ENCODE peak calls at places on chromosomes 1 and 21, in six cellular contexts. One of them, this sample, is unnamed.

GRCh38 chr1:99645199-99645598 is 714 bp upstream of the PALMD start:
- DNase-seq in GM04503: no peak
- DNase-seq in mucosa of descending colon: no peak
- DNase-seq in Kasumi-1: no peak
- DNase-seq in uterus: peak
- DNase-seq in progenitor cell of endocrine pancreas: no peak
- DNase-seq in this sample: peak

GRCh38 chr1:93598861-93599439 is 82.7 kb downstream of the BCAR3 start:
- DNase-seq in mucosa of descending colon: no peak
- DNase-seq in GM04503: no peak
- DNase-seq in Kasumi-1: no peak
- DNase-seq in progenitor cell of endocrine pancreas: no peak
- DNase-seq in uterus: no peak
- DNase-seq in this sample: no peak

GRCh38 chr1:156848461-156849150 is 10.3 kb downstream of the INSRR start:
- DNase-seq in progenitor cell of endocrine pancreas: no peak
- DNase-seq in mucosa of descending colon: peak
- DNase-seq in GM04503: no peak
- DNase-seq in uterus: no peak
- DNase-seq in Kasumi-1: no peak
- DNase-seq in this sample: no peak

GRCh38 chr1:3707298-3707938 is 44.8 kb upstream of the CCDC27 start:
- DNase-seq in uterus: no peak
- DNase-seq in GM04503: no peak
- DNase-seq in Kasumi-1: no peak
- DNase-seq in mucosa of descending colon: no peak
- DNase-seq in progenitor cell of endocrine pancreas: no peak
- DNase-seq in this sample: no peak

GRCh38 chr21:36769051-36769867 is 70.3 kb downstream of the SIM2 start:
- DNase-seq in uterus: no peak
- DNase-seq in Kasumi-1: no peak
- DNase-seq in GM04503: no peak
- DNase-seq in mucosa of descending colon: no peak
- DNase-seq in progenitor cell of endocrine pancreas: no peak
- DNase-seq in this sample: no peak

GRCh38 chr1:230905733-230906132 is 37.4 kb upstream of the C1orf198 start:
- DNase-seq in GM04503: no peak
- DNase-seq in uterus: no peak
- DNase-seq in Kasumi-1: no peak
- DNase-seq in progenitor cell of endocrine pancreas: no peak
- DNase-seq in mucosa of descending colon: no peak
- DNase-seq in this sample: peak

GRCh38 chr21:45478115-45478801 is 64.0 kb downstream of the SLC19A1 start:
- DNase-seq in GM04503: no peak
- DNase-seq in Kasumi-1: peak
- DNase-seq in uterus: peak
- DNase-seq in progenitor cell of endocrine pancreas: peak
- DNase-seq in mucosa of descending colon: peak
- DNase-seq in this sample: no peak

GRCh38 chr1:240350910-240351331 is 259.2 kb downstream of the FMN2 start:
- DNase-seq in mucosa of descending colon: no peak
- DNase-seq in Kasumi-1: no peak
- DNase-seq in progenitor cell of endocrine pancreas: no peak
- DNase-seq in uterus: no peak
- DNase-seq in GM04503: peak
- DNase-seq in this sample: peak

GRCh38 chr1:8448906-8449661 is 131.2 kb downstream of the SLC45A1 start:
- DNase-seq in uterus: no peak
- DNase-seq in Kasumi-1: no peak
- DNase-seq in progenitor cell of endocrine pancreas: no peak
- DNase-seq in GM04503: no peak
- DNase-seq in mucosa of descending colon: no peak
- DNase-seq in this sample: no peak

GRCh38 chr1:109837852-109838570 is 72.6 kb upstream of the CSF1 start:
- DNase-seq in Kasumi-1: no peak
- DNase-seq in GM04503: no peak
- DNase-seq in uterus: no peak
- DNase-seq in mucosa of descending colon: no peak
- DNase-seq in progenitor cell of endocrine pancreas: no peak
- DNase-seq in this sample: no peak

GRCh38 chr1:118154220-118154619 is 30.8 kb downstream of the SPAG17 start:
- DNase-seq in uterus: no peak
- DNase-seq in mucosa of descending colon: no peak
- DNase-seq in progenitor cell of endocrine pancreas: no peak
- DNase-seq in GM04503: no peak
- DNase-seq in Kasumi-1: no peak
- DNase-seq in this sample: no peak

GRCh38 chr1:74357150-74357549 is 122.0 kb downstream of the TNNI3K start:
- DNase-seq in mucosa of descending colon: no peak
- DNase-seq in progenitor cell of endocrine pancreas: no peak
- DNase-seq in GM04503: no peak
- DNase-seq in Kasumi-1: no peak
- DNase-seq in uterus: no peak
- DNase-seq in this sample: no peak

GRCh38 chr1:176444286-176444685 is 18.7 kb upstream of the PAPPA2 start:
- DNase-seq in GM04503: no peak
- DNase-seq in Kasumi-1: no peak
- DNase-seq in uterus: no peak
- DNase-seq in mucosa of descending colon: no peak
- DNase-seq in progenitor cell of endocrine pancreas: no peak
- DNase-seq in this sample: no peak

GRCh38 chr1:174799136-174799479 is 200.6 kb upstream of the CACYBP start:
- DNase-seq in progenitor cell of endocrine pancreas: no peak
- DNase-seq in GM04503: no peak
- DNase-seq in uterus: no peak
- DNase-seq in Kasumi-1: no peak
- DNase-seq in mucosa of descending colon: no peak
- DNase-seq in this sample: no peak

GRCh38 chr1:3690282-3691065 is 38.2 kb downstream of the TP73 start:
- DNase-seq in uterus: no peak
- DNase-seq in mucosa of descending colon: no peak
- DNase-seq in GM04503: no peak
- DNase-seq in progenitor cell of endocrine pancreas: no peak
- DNase-seq in Kasumi-1: no peak
- DNase-seq in this sample: no peak

GRCh38 chr1:53324728-53325297 is 3.1 kb downstream of the LRP8 start:
- DNase-seq in mucosa of descending colon: no peak
- DNase-seq in uterus: no peak
- DNase-seq in Kasumi-1: no peak
- DNase-seq in GM04503: no peak
- DNase-seq in progenitor cell of endocrine pancreas: no peak
- DNase-seq in this sample: no peak

GRCh38 chr1:114274621-114275317 is 121.1 kb upstream of the SYT6 start:
- DNase-seq in Kasumi-1: no peak
- DNase-seq in progenitor cell of endocrine pancreas: no peak
- DNase-seq in uterus: no peak
- DNase-seq in GM04503: no peak
- DNase-seq in mucosa of descending colon: no peak
- DNase-seq in this sample: no peak

GRCh38 chr1:12143631-12144155 is 23.1 kb upstream of the TNFRSF1B start:
- DNase-seq in progenitor cell of endocrine pancreas: no peak
- DNase-seq in mucosa of descending colon: peak
- DNase-seq in GM04503: peak
- DNase-seq in uterus: peak
- DNase-seq in Kasumi-1: peak
- DNase-seq in this sample: peak

GRCh38 chr1:96360036-96360795 is 361.4 kb upstream of the PTBP2 start:
- DNase-seq in uterus: no peak
- DNase-seq in GM04503: no peak
- DNase-seq in Kasumi-1: no peak
- DNase-seq in mucosa of descending colon: no peak
- DNase-seq in progenitor cell of endocrine pancreas: no peak
- DNase-seq in this sample: no peak

GRCh38 chr1:61604684-61605083 is 120.3 kb downstream of the TM2D1 start:
- DNase-seq in mucosa of descending colon: no peak
- DNase-seq in progenitor cell of endocrine pancreas: no peak
- DNase-seq in Kasumi-1: no peak
- DNase-seq in uterus: no peak
- DNase-seq in GM04503: no peak
- DNase-seq in this sample: no peak

GRCh38 chr1:245235156-245235555 is 80.4 kb downstream of the KIF26B start:
- DNase-seq in uterus: no peak
- DNase-seq in mucosa of descending colon: no peak
- DNase-seq in progenitor cell of endocrine pancreas: no peak
- DNase-seq in GM04503: no peak
- DNase-seq in Kasumi-1: no peak
- DNase-seq in this sample: no peak

GRCh38 chr1:165364432-165365133 is 8.1 kb upstream of the LMX1A start:
- DNase-seq in GM04503: no peak
- DNase-seq in uterus: no peak
- DNase-seq in Kasumi-1: no peak
- DNase-seq in mucosa of descending colon: peak
- DNase-seq in progenitor cell of endocrine pancreas: no peak
- DNase-seq in this sample: no peak

GRCh38 chr1:156583821-156584622 is 4.5 kb downstream of the TTC24 start:
- DNase-seq in GM04503: no peak
- DNase-seq in uterus: peak
- DNase-seq in mucosa of descending colon: no peak
- DNase-seq in progenitor cell of endocrine pancreas: peak
- DNase-seq in Kasumi-1: peak
- DNase-seq in this sample: peak

GRCh38 chr1:219281834-219282233 is 108.2 kb downstream of the LYPLAL1 start:
- DNase-seq in mucosa of descending colon: no peak
- DNase-seq in uterus: no peak
- DNase-seq in Kasumi-1: no peak
- DNase-seq in GM04503: no peak
- DNase-seq in progenitor cell of endocrine pancreas: no peak
- DNase-seq in this sample: no peak

GRCh38 chr1:185491604-185492003 is 174.6 kb upstream of the IVNS1ABP start:
- DNase-seq in uterus: no peak
- DNase-seq in GM04503: no peak
- DNase-seq in progenitor cell of endocrine pancreas: no peak
- DNase-seq in Kasumi-1: no peak
- DNase-seq in mucosa of descending colon: no peak
- DNase-seq in this sample: no peak

GRCh38 chr1:182680901-182681300 is 3.5 kb downstream of the RGS8 start:
- DNase-seq in uterus: no peak
- DNase-seq in mucosa of descending colon: no peak
- DNase-seq in progenitor cell of endocrine pancreas: no peak
- DNase-seq in GM04503: no peak
- DNase-seq in Kasumi-1: no peak
- DNase-seq in this sample: no peak

GRCh38 chr1:117231748-117232373 is 21.1 kb upstream of the VTCN1 start:
- DNase-seq in uterus: peak
- DNase-seq in progenitor cell of endocrine pancreas: no peak
- DNase-seq in Kasumi-1: peak
- DNase-seq in GM04503: no peak
- DNase-seq in mucosa of descending colon: no peak
- DNase-seq in this sample: no peak

GRCh38 chr1:47755368-47755990 is 241.7 kb downstream of the TRABD2B start:
- DNase-seq in GM04503: no peak
- DNase-seq in mucosa of descending colon: no peak
- DNase-seq in uterus: no peak
- DNase-seq in Kasumi-1: peak
- DNase-seq in progenitor cell of endocrine pancreas: no peak
- DNase-seq in this sample: no peak

GRCh38 chr1:240468616-240469015 is 143.3 kb downstream of the GREM2 start:
- DNase-seq in progenitor cell of endocrine pancreas: no peak
- DNase-seq in mucosa of descending colon: no peak
- DNase-seq in uterus: no peak
- DNase-seq in GM04503: no peak
- DNase-seq in Kasumi-1: no peak
- DNase-seq in this sample: no peak

GRCh38 chr1:47024138-47024856 is 828 bp downstream of the CYP4X1 start:
- DNase-seq in progenitor cell of endocrine pancreas: no peak
- DNase-seq in GM04503: no peak
- DNase-seq in Kasumi-1: no peak
- DNase-seq in uterus: no peak
- DNase-seq in mucosa of descending colon: no peak
- DNase-seq in this sample: no peak

This sample was measured in AG09309.